ENCODE peak calls at places on chromosome 10, in ten cellular contexts. J is psoas muscle, G is BJ, Y is left ventricle myocardium inferior, R is endodermal cell, H is HepG2, C is mammary epithelial cell, N is fibroblast of lung, U is uterus, I is trophoblast cell. E is an unnamed sample. For H3K27me3, the result is how much of the 10 kb centered on the place peaks cover.

GRCh38 chr10:27744478-27745379 is 890 bp downstream of the MKX start:
- DNase-seq in J (peak), G (no peak), Y (peak), R (no peak), H (no peak), C (peak), N (peak), U (peak), I (peak), E (no peak)

GRCh38 chr10:25547391-25547790 is 372.6 kb downstream of the GPR158 start:
- DNase-seq in J (no peak), G (no peak), Y (no peak), R (no peak), H (no peak), C (peak), N (peak), U (no peak), I (no peak), E (no peak)

GRCh38 chr10:115706482-115707076 is 566.4 kb downstream of the GFRA1 start:
- DNase-seq in J (no peak), G (no peak), Y (no peak), R (no peak), H (peak), C (peak), N (peak), U (no peak), I (peak), E (peak)

GRCh38 chr10:72061491-72061890 is 26.9 kb downstream of the SPOCK2 start:
- DNase-seq in J (no peak), G (no peak), Y (no peak), R (peak), H (no peak), C (no peak), N (no peak), U (no peak), I (no peak), E (no peak)

GRCh38 chr10:80429521-80429966 is 21.2 kb downstream of the PRXL2A start:
- DNase-seq in J (no peak), G (no peak), Y (no peak), R (no peak), H (no peak), C (peak), N (no peak), U (no peak), I (peak), E (no peak)

GRCh38 chr10:133276435-133277201 is at the start of gene ADAM8:
- DNase-seq in J (no peak), G (no peak), Y (no peak), R (peak), H (no peak), C (no peak), N (no peak), U (no peak), I (peak), E (no peak)

GRCh38 chr10:80500572-80501380 is 36.9 kb upstream of the SH2D4B start:
- DNase-seq in J (peak), G (no peak), Y (peak), R (no peak), H (no peak), C (no peak), N (no peak), U (no peak), I (peak), E (no peak)

GRCh38 chr10:117899181-117899683 is 147.5 kb downstream of the RAB11FIP2 start:
- DNase-seq in J (no peak), G (no peak), Y (no peak), R (no peak), H (no peak), C (peak), N (no peak), U (no peak), I (no peak), E (no peak)

GRCh38 chr10:5951167-5951711 is 26.1 kb downstream of the IL15RA start:
- DNase-seq in J (peak), G (no peak), Y (peak), R (peak), H (no peak), C (peak), N (peak), U (peak), I (peak), E (no peak)

GRCh38 chr10:117933036-117933435 is 113.7 kb downstream of the RAB11FIP2 start:
- DNase-seq in J (no peak), G (peak), Y (no peak), R (no peak), H (no peak), C (peak), N (peak), U (no peak), I (no peak), E (no peak)

GRCh38 chr10:71816421-71816851 is 34.6 kb downstream of the PSAP start:
- DNase-seq in J (no peak), G (no peak), Y (no peak), R (no peak), H (no peak), C (no peak), N (no peak), U (no peak), I (no peak), E (no peak)

GRCh38 chr10:70536196-70536920 is 57.8 kb downstream of the PALD1 start:
- DNase-seq in J (no peak), G (no peak), Y (no peak), R (no peak), H (no peak), C (no peak), N (no peak), U (no peak), I (no peak), E (no peak)

GRCh38 chr10:88150338-88150737 is 286.9 kb downstream of the PTEN start:
- DNase-seq in J (no peak), G (no peak), Y (no peak), R (no peak), H (no peak), C (peak), N (peak), U (no peak), I (peak), E (no peak)

GRCh38 chr10:86693721-86694369 is 25.5 kb downstream of the LDB3 start:
- DNase-seq in J (no peak), G (peak), Y (no peak), R (peak), H (peak), C (no peak), N (peak), U (peak), I (peak), E (no peak)

GRCh38 chr10:50501478-50501877 is 122.3 kb downstream of the SGMS1 start:
- DNase-seq in J (no peak), G (no peak), Y (no peak), R (no peak), H (peak), C (peak), N (peak), U (no peak), I (no peak), E (no peak)

GRCh38 chr10:67666416-67667043 is 29.5 kb downstream of the CTNNA3 start:
- DNase-seq in J (no peak), G (no peak), Y (no peak), R (no peak), H (peak), C (peak), N (peak), U (no peak), I (peak), E (no peak)

GRCh38 chr10:63458177-63458576 is 7.6 kb downstream of the JMJD1C start:
- DNase-seq in J (no peak), G (no peak), Y (no peak), R (no peak), H (no peak), C (no peak), N (no peak), U (no peak), I (no peak), E (no peak)

GRCh38 chr10:59829601-59830000 is 76.3 kb upstream of the MRLN start:
- DNase-seq in J (no peak), G (no peak), Y (no peak), R (no peak), H (no peak), C (no peak), N (no peak), U (no peak), I (no peak), E (no peak)

GRCh38 chr10:92009445-92009844 is 85.9 kb downstream of the BTAF1 start:
- DNase-seq in J (no peak), G (no peak), Y (no peak), R (no peak), H (no peak), C (no peak), N (no peak), U (no peak), I (no peak), E (no peak)

GRCh38 chr10:52984169-52984568 is 211.6 kb upstream of the MBL2 start:
- DNase-seq in J (no peak), G (no peak), Y (no peak), R (no peak), H (no peak), C (no peak), N (no peak), U (no peak), I (no peak), E (no peak)

GRCh38 chr10:11212285-11212684 is 194.6 kb downstream of the CELF2 start:
- DNase-seq in J (no peak), G (no peak), Y (no peak), R (no peak), H (no peak), C (no peak), N (no peak), U (no peak), I (no peak), E (no peak)

GRCh38 chr10:111515264-111515663 is 438.4 kb downstream of the ADRA2A start:
- DNase-seq in J (no peak), G (no peak), Y (no peak), R (no peak), H (no peak), C (no peak), N (no peak), U (no peak), I (no peak), E (no peak)
- H3K27me3 ChIP-seq in J (under half), G (under half), Y (under half), R (half or more), H (under half), C (under half), N (under half), U (under half), I (under half), E (under half)

GRCh38 chr10:93572606-93573005 is 6.1 kb downstream of the FFAR4 start:
- DNase-seq in J (no peak), G (no peak), Y (no peak), R (no peak), H (no peak), C (no peak), N (no peak), U (no peak), I (no peak), E (no peak)
- H3K27me3 ChIP-seq in J (under half), G (under half), Y (under half), R (under half), H (under half), C (under half), N (under half), U (under half), I (under half), E (under half)

GRCh38 chr10:101222683-101223273 is 6.5 kb downstream of the LBX1 start:
- DNase-seq in J (no peak), G (no peak), Y (no peak), R (peak), H (no peak), C (no peak), N (no peak), U (no peak), I (no peak), E (no peak)

GRCh38 chr10:101224910-101225823 is 4.1 kb downstream of the LBX1 start:
- DNase-seq in J (no peak), G (no peak), Y (no peak), R (peak), H (no peak), C (no peak), N (no peak), U (no peak), I (no peak), E (no peak)

GRCh38 chr10:101222247-101222531 is 7.1 kb downstream of the LBX1 start:
- DNase-seq in J (no peak), G (no peak), Y (no peak), R (peak), H (no peak), C (no peak), N (no peak), U (no peak), I (no peak), E (no peak)

GRCh38 chr10:101224060-101224909 is 5.0 kb downstream of the LBX1 start:
- DNase-seq in J (no peak), G (no peak), Y (no peak), R (no peak), H (no peak), C (no peak), N (no peak), U (no peak), I (no peak), E (no peak)

DNA sequence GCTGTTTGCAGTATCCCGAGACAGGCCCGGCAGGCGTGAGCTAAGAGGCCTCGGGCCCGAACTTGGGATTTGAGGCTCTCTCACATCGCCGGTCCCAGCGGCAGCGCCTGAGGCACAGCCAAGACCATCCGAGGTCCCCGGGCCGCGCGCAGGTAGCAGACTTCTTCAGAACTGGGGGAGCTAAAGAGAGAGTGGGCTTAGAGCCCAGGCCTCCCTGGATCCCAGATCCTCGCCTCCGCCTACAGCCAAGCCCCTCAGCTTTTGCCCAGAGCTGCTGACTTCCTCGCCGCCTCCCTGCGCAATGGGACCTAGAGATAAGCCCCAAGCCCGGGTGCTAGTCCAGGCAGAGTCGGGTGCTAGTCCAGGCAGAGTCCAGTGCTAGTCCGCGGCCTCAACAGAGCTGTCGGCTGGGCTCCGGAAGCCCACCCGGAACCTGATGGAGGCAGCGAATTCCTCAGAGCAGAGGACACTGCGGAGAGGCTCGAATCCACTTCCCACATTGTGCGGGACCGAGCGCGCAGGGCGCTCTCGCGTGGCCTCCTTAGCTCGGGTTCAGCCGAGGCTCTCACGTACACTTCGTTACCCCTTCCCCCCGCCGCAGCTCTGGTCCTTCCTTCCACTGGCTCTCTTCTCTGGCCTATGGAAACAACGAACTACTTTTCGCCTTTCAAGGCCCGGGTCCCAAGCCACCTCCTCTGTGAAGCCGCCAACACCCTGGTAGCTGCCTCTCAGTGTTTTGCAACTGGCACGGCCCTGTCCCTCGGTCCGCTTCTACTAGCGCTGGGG is 5.8 kb downstream of the LBX1 start:
- DNase-seq in J (no peak), G (no peak), Y (no peak), R (peak), H (no peak), C (no peak), N (no peak), U (no peak), I (no peak), E (no peak)
- H3K27me3 ChIP-seq in J (under half), G (half or more), Y (half or more), R (half or more), H (half or more), C (under half), N (half or more), U (half or more), I (half or more), E (half or more)

GRCh38 chr10:103552856-103553742 is 59.6 kb downstream of the NEURL1 start:
- DNase-seq in J (no peak), G (no peak), Y (no peak), R (no peak), H (no peak), C (no peak), N (no peak), U (peak), I (peak), E (no peak)
- H3K27me3 ChIP-seq in J (under half), G (under half), Y (under half), R (under half), H (half or more), C (under half), N (under half), U (under half), I (under half), E (under half)

GRCh38 chr10:97103682-97104081 is 82.1 kb downstream of the SLIT1 start:
- DNase-seq in J (no peak), G (no peak), Y (no peak), R (no peak), H (no peak), C (no peak), N (no peak), U (no peak), I (no peak), E (no peak)

GRCh38 chr10:97106207-97106606 is 79.6 kb downstream of the SLIT1 start:
- DNase-seq in J (no peak), G (no peak), Y (no peak), R (no peak), H (no peak), C (no peak), N (no peak), U (no peak), I (no peak), E (no peak)

GRCh38 chr10:97109562-97109961 is 76.2 kb downstream of the SLIT1 start:
- DNase-seq in J (no peak), G (no peak), Y (no peak), R (peak), H (no peak), C (no peak), N (no peak), U (no peak), I (no peak), E (no peak)
- H3K27me3 ChIP-seq in J (under half), G (under half), Y (under half), R (under half), H (half or more), C (under half), N (under half), U (under half), I (under half), E (under half)

GRCh38 chr10:99507265-99507664 is 25.5 kb upstream of the NKX2-3 start:
- DNase-seq in J (no peak), G (no peak), Y (no peak), R (no peak), H (no peak), C (no peak), N (no peak), U (no peak), I (no peak), E (no peak)

DNA sequence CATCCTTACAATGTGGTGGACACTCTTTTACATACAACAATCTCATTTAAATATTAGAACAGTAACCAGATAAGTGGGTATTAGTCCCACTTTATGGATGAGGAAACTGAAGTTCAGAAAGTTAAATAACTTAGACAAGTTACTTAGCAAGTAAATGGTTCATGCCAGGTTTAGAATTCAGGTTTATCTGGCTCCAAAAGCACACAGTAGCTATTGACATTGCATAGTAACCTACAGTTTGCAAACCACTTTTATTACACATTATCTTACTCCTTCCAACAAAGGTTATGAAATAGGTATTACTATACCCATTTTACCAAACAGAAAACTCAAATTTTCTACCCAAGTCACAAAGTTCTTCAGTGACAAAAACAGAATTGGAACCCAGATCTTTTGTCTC is 19.7 kb upstream of the NKX2-3 start:
- DNase-seq in J (no peak), G (no peak), Y (no peak), R (no peak), H (no peak), C (no peak), N (no peak), U (no peak), I (no peak), E (no peak)
- H3K27me3 ChIP-seq in J (half or more), G (under half), Y (half or more), R (half or more), H (under half), C (under half), N (under half), U (under half), I (under half), E (under half)

GRCh38 chr10:129969528-129970264 is 5.6 kb upstream of the EBF3 start:
- DNase-seq in J (no peak), G (no peak), Y (no peak), R (peak), H (no peak), C (no peak), N (no peak), U (no peak), I (no peak), E (no peak)

GRCh38 chr10:129968020-129968861 is 4.2 kb upstream of the EBF3 start:
- DNase-seq in J (no peak), G (no peak), Y (no peak), R (peak), H (no peak), C (no peak), N (no peak), U (no peak), I (no peak), E (no peak)

GRCh38 chr10:129970404-129971364 is 6.6 kb upstream of the EBF3 start:
- DNase-seq in J (peak), G (no peak), Y (no peak), R (peak), H (no peak), C (no peak), N (no peak), U (no peak), I (no peak), E (no peak)

GRCh38 chr10:129967579-129968019 is 3.5 kb upstream of the EBF3 start:
- DNase-seq in J (no peak), G (no peak), Y (no peak), R (no peak), H (no peak), C (no peak), N (no peak), U (no peak), I (no peak), E (no peak)

DNA sequence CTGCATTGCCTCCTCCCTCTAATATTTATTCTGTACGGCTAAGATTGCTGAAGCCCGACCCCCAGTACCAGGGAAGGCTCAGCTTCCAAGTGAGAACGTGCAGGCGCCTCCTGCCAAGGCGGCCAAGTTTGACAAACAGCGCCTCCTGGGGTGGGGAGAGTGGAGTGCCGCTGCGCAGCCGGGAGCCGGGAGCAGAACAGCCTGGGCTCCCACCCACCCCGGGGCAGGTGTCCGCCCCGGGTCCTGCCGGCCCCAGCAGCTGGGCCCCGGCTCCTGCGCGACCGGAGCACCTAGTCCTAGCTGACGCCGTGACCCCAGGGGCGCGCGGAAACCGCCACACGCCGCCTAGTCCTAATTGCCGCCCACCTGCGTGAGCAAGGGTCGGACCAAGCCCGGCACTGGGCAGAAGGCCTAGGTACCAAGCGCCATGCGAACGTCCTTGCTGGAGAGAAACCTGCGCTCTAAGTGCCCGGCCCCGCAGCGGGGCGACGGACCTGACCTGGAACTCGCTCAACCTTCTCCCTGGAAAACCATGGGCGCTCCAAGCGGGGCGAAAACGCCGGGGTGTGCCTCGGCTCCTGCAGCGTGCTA is 5.0 kb upstream of the EBF3 start:
- DNase-seq in J (peak), G (no peak), Y (no peak), R (peak), H (peak), C (no peak), N (no peak), U (peak), I (no peak), E (no peak)
- H3K27me3 ChIP-seq in J (half or more), G (half or more), Y (half or more), R (half or more), H (half or more), C (half or more), N (half or more), U (half or more), I (half or more), E (half or more)

GRCh38 chr10:23171232-23171876 is 20.8 kb upstream of the PTF1A start:
- DNase-seq in J (no peak), G (no peak), Y (no peak), R (peak), H (no peak), C (peak), N (peak), U (no peak), I (peak), E (no peak)
- H3K27me3 ChIP-seq in J (half or more), G (under half), Y (half or more), R (half or more), H (under half), C (under half), N (under half), U (under half), I (under half), E (half or more)

GRCh38 chr10:101564490-101564991 is 23.5 kb downstream of the POLL start:
- DNase-seq in J (no peak), G (no peak), Y (no peak), R (peak), H (no peak), C (no peak), N (no peak), U (peak), I (no peak), E (no peak)
- H3K27me3 ChIP-seq in J (under half), G (under half), Y (half or more), R (under half), H (under half), C (under half), N (under half), U (under half), I (under half), E (under half)

E was measured in iPS DF 6.9.